ENCODE peak calls at places on chromosomes 16 and 17, in eight cellular contexts. B is heart left ventricle, A is cardiac muscle cell, K is H1, Q is neural progenitor cell, Y is lower lobe of right lung, J is Peyer's patch, V is GM23248. Z is an unnamed sample.

GRCh38 chr16:69443809-69444611 is 19.6 kb downstream of the CYB5B start:
- DNase-seq in B (peak), A (peak), K (no peak), Q (no peak), Y (no peak), J (no peak), V (peak), Z (no peak)

GRCh38 chr16:14449790-14450463 is 180.1 kb downstream of the PARN start:
- DNase-seq in B (no peak), A (peak), K (no peak), Q (no peak), Y (no peak), J (no peak), V (peak), Z (no peak)

GRCh38 chr16:51408357-51408756 is 257.3 kb upstream of the SALL1 start:
- DNase-seq in B (no peak), A (no peak), K (no peak), Q (no peak), Y (no peak), J (no peak), V (peak), Z (no peak)

GRCh38 chr16:2904100-2904921 is 7.4 kb upstream of the FLYWCH1 start:
- DNase-seq in B (peak), A (peak), K (no peak), Q (peak), Y (peak), J (peak), V (peak), Z (peak)

GRCh38 chr16:48637039-48637438 is 27.1 kb upstream of the N4BP1 start:
- DNase-seq in B (no peak), A (no peak), K (no peak), Q (no peak), Y (no peak), J (no peak), V (no peak), Z (no peak)

GRCh38 chr17:30590086-30590485 is 112.9 kb downstream of the GOSR1 start:
- DNase-seq in B (no peak), A (no peak), K (no peak), Q (no peak), Y (no peak), J (no peak), V (peak), Z (no peak)

GRCh38 chr16:47258874-47259461 is 115.2 kb upstream of the NETO2 start:
- DNase-seq in B (no peak), A (peak), K (no peak), Q (peak), Y (no peak), J (no peak), V (peak), Z (peak)

GRCh38 chr16:58264961-58265479 is 29.8 kb downstream of the PRSS54 start:
- DNase-seq in B (no peak), A (peak), K (no peak), Q (no peak), Y (no peak), J (no peak), V (peak), Z (no peak)

GRCh38 chr17:17258011-17258410 is 21.0 kb upstream of the FLCN start:
- DNase-seq in B (no peak), A (no peak), K (no peak), Q (no peak), Y (no peak), J (no peak), V (no peak), Z (no peak)

GRCh38 chr17:62653831-62654829 is 26.7 kb downstream of the MRC2 start:
- DNase-seq in B (peak), A (peak), K (no peak), Q (peak), Y (peak), J (no peak), V (peak), Z (no peak)

GRCh38 chr17:47895254-47895855 is 681 bp upstream of the SP2 start:
- DNase-seq in B (peak), A (no peak), K (no peak), Q (no peak), Y (peak), J (peak), V (peak), Z (no peak)

GRCh38 chr16:3945751-3946603 is 65.5 kb upstream of the CREBBP start:
- DNase-seq in B (no peak), A (peak), K (no peak), Q (no peak), Y (peak), J (no peak), V (peak), Z (no peak)

GRCh38 chr16:47731252-47731651 is 270.1 kb downstream of the PHKB start:
- DNase-seq in B (no peak), A (peak), K (no peak), Q (no peak), Y (no peak), J (no peak), V (peak), Z (no peak)

GRCh38 chr17:282912-283882 is 69.4 kb downstream of the RPH3AL start:
- DNase-seq in B (no peak), A (no peak), K (no peak), Q (no peak), Y (peak), J (no peak), V (no peak), Z (no peak)

GRCh38 chr17:58094118-58094517 is 10.9 kb downstream of the DYNLL2 start:
- DNase-seq in B (no peak), A (no peak), K (no peak), Q (no peak), Y (no peak), J (no peak), V (no peak), Z (no peak)

GRCh38 chr16:73071131-73071940 is 23.4 kb upstream of the ZFHX3 start:
- DNase-seq in B (peak), A (peak), K (no peak), Q (peak), Y (peak), J (no peak), V (peak), Z (no peak)

GRCh38 chr16:2250652-2251280 is 621 bp downstream of the ECI1 start:
- DNase-seq in B (no peak), A (peak), K (no peak), Q (no peak), Y (no peak), J (peak), V (peak), Z (no peak)

GRCh38 chr16:73433493-73434307 is 385.8 kb upstream of the ZFHX3 start:
- DNase-seq in B (no peak), A (no peak), K (no peak), Q (peak), Y (no peak), J (no peak), V (no peak), Z (no peak)

GRCh38 chr17:45973099-45973838 is 25.8 kb upstream of the STH start:
- DNase-seq in B (no peak), A (no peak), K (no peak), Q (no peak), Y (no peak), J (no peak), V (no peak), Z (no peak)

GRCh38 chr16:63981639-63982038 is 1140.2 kb downstream of the CDH11 start:
- DNase-seq in B (no peak), A (peak), K (no peak), Q (peak), Y (no peak), J (no peak), V (no peak), Z (no peak)

GRCh38 chr17:63601439-63602371 is 1.0 kb downstream of the TACO1 start:
- DNase-seq in B (no peak), A (peak), K (no peak), Q (peak), Y (no peak), J (no peak), V (peak), Z (no peak)

GRCh38 chr17:31674305-31674704 is 184.7 kb downstream of the COPRS start:
- DNase-seq in B (no peak), A (peak), K (no peak), Q (no peak), Y (no peak), J (no peak), V (peak), Z (no peak)

DNA sequence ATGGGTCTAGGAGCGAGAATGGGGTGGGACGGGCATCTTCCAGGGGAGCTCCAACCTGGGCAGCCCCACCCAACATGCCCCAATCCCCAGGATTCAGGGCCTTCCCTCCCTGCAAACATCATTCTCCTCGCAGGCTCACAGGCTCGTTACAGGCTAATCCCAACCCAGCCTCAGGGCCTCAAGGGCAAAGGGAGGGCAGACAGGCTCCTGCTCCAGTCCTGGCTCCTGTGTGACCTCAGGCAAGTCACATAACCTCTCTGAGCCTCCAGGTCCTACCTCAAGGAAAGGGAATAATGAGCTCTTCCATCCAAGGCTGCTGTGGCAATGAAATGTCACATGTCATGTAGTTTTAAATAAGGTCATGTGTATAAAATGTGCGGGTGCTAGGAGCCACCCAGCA is 186.5 kb upstream of the TNRC6C start:
- DNase-seq in B (no peak), A (no peak), K (no peak), Q (no peak), Y (no peak), J (no peak), V (no peak), Z (no peak)
- H3K27ac ChIP-seq in B (no peak), A (no peak), K (no peak), Q (no peak), Y (no peak), J (no peak), V (no peak), Z (no peak)

DNA sequence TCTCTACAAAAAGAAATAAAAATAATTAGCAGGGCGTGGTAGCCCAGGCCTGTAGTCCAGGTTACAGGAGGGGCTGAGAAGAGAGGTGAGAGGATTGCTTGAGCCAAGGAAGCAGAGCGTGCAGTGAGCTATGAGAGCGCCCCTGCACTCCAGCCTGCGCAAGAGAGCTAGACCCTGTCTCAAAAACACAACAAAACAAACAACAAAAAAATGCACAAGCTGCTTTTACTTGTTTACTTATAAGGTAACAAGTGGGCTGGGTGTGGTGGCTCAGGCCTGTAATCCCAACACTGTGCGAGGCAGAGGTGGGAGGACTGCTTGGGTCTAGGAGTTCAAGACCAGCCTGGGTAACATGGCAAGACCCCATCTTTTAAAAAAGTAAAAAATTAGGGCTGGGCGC is 1.7 kb downstream of the CYTH1 start:
- DNase-seq in B (no peak), A (no peak), K (no peak), Q (no peak), Y (no peak), J (no peak), V (no peak), Z (no peak)
- H3K4me3 ChIP-seq in B (peak), A (no peak), K (no peak), Q (no peak), Y (peak), J (peak), V (peak), Z (no peak)

GRCh38 chr16:11546522-11547485 is 39.9 kb downstream of the LITAF start:
- DNase-seq in B (no peak), A (peak), K (no peak), Q (no peak), Y (no peak), J (no peak), V (peak), Z (no peak)
- H3K27ac ChIP-seq in B (peak), A (no peak), K (no peak), Q (no peak), Y (no peak), J (no peak), V (peak), Z (no peak)

DNA sequence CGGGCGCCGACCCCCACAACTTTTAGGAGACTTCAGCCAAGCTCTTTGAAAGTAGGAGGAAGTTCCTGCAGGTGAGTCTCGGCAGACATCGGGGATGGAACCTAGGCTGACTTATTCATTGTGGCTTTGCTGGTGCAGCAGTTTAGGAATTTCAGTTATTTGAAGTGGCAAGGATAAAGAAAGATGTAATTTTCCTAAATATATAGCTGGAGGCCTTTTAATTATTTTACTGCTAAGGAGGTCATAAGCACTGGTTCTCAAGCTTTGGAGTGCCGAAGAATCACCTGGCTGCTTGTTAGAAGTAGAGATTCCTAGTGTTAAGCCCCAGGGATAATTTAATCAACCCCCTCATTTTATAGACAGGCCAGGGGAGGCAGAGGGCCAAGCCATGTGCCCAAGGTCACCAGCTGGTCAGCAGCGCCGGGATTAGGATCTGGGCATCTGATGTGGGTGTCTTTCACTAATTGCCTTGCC is 28.9 kb upstream of the BCAR1 start:
- DNase-seq in B (no peak), A (no peak), K (no peak), Q (no peak), Y (no peak), J (no peak), V (no peak), Z (no peak)
- H3K4me3 ChIP-seq in B (no peak), A (no peak), K (no peak), Q (no peak), Y (no peak), J (no peak), V (no peak), Z (no peak)

Z was measured in iPS DF 6.9.